ENCODE peak calls at places on chromosomes 12 and 14, in eight cellular contexts. One of them, this sample, is unnamed.

GRCh38 chr14:90140298-90140955 is 78.6 kb downstream of the KCNK13 start:
- DNase-seq in K562: no peak
- DNase-seq in sigmoid colon: no peak
- DNase-seq in H1: no peak
- DNase-seq in stomach: no peak
- DNase-seq in A549: no peak
- DNase-seq in transverse colon: no peak
- DNase-seq in esophagus muscularis mucosa: no peak
- DNase-seq in this sample: no peak

GRCh38 chr14:59333668-59334067 is 131.5 kb downstream of the GPR135 start:
- DNase-seq in K562: no peak
- DNase-seq in sigmoid colon: peak
- DNase-seq in H1: no peak
- DNase-seq in stomach: no peak
- DNase-seq in A549: peak
- DNase-seq in transverse colon: no peak
- DNase-seq in esophagus muscularis mucosa: no peak
- DNase-seq in this sample: peak

GRCh38 chr12:113747048-113747447 is 219.1 kb downstream of the RBM19 start:
- DNase-seq in K562: peak
- DNase-seq in sigmoid colon: no peak
- DNase-seq in H1: no peak
- DNase-seq in stomach: no peak
- DNase-seq in A549: peak
- DNase-seq in transverse colon: no peak
- DNase-seq in esophagus muscularis mucosa: no peak
- DNase-seq in this sample: no peak

GRCh38 chr14:22569106-22569748 is 19.8 kb downstream of the DAD1 start:
- DNase-seq in K562: no peak
- DNase-seq in sigmoid colon: no peak
- DNase-seq in H1: no peak
- DNase-seq in stomach: no peak
- DNase-seq in A549: no peak
- DNase-seq in transverse colon: no peak
- DNase-seq in esophagus muscularis mucosa: no peak
- DNase-seq in this sample: no peak

GRCh38 chr12:60594035-60594711 is 998.3 kb downstream of the SLC16A7 start:
- DNase-seq in K562: no peak
- DNase-seq in sigmoid colon: no peak
- DNase-seq in H1: no peak
- DNase-seq in stomach: no peak
- DNase-seq in A549: no peak
- DNase-seq in transverse colon: no peak
- DNase-seq in esophagus muscularis mucosa: no peak
- DNase-seq in this sample: no peak

GRCh38 chr12:25271486-25272098 is 20.9 kb upstream of the KRAS start:
- DNase-seq in K562: no peak
- DNase-seq in sigmoid colon: no peak
- DNase-seq in H1: no peak
- DNase-seq in stomach: no peak
- DNase-seq in A549: no peak
- DNase-seq in transverse colon: no peak
- DNase-seq in esophagus muscularis mucosa: no peak
- DNase-seq in this sample: no peak

GRCh38 chr12:12265571-12266388 is 1.1 kb downstream of the LRP6 start:
- DNase-seq in K562: peak
- DNase-seq in sigmoid colon: no peak
- DNase-seq in H1: no peak
- DNase-seq in stomach: no peak
- DNase-seq in A549: peak
- DNase-seq in transverse colon: no peak
- DNase-seq in esophagus muscularis mucosa: no peak
- DNase-seq in this sample: no peak

GRCh38 chr12:109714913-109715244 is 1.3 kb downstream of the FAM222A start:
- DNase-seq in K562: no peak
- DNase-seq in sigmoid colon: no peak
- DNase-seq in H1: no peak
- DNase-seq in stomach: no peak
- DNase-seq in A549: no peak
- DNase-seq in transverse colon: no peak
- DNase-seq in esophagus muscularis mucosa: no peak
- DNase-seq in this sample: no peak

GRCh38 chr12:41014643-41015020 is 173.5 kb upstream of the PDZRN4 start:
- DNase-seq in K562: no peak
- DNase-seq in sigmoid colon: no peak
- DNase-seq in H1: no peak
- DNase-seq in stomach: no peak
- DNase-seq in A549: peak
- DNase-seq in transverse colon: no peak
- DNase-seq in esophagus muscularis mucosa: no peak
- DNase-seq in this sample: no peak

GRCh38 chr12:80655751-80656150 is 51.7 kb upstream of the MYF6 start:
- DNase-seq in K562: no peak
- DNase-seq in sigmoid colon: no peak
- DNase-seq in H1: no peak
- DNase-seq in stomach: no peak
- DNase-seq in A549: no peak
- DNase-seq in transverse colon: no peak
- DNase-seq in esophagus muscularis mucosa: no peak
- DNase-seq in this sample: no peak

GRCh38 chr12:131758016-131758739 is 47.3 kb downstream of the SFSWAP start:
- DNase-seq in K562: no peak
- DNase-seq in sigmoid colon: no peak
- DNase-seq in H1: no peak
- DNase-seq in stomach: no peak
- DNase-seq in A549: no peak
- DNase-seq in transverse colon: no peak
- DNase-seq in esophagus muscularis mucosa: no peak
- DNase-seq in this sample: no peak

GRCh38 chr14:104724407-104724980 is 465 bp downstream of the ADSS1 start:
- DNase-seq in K562: peak
- DNase-seq in sigmoid colon: peak
- DNase-seq in H1: no peak
- DNase-seq in stomach: peak
- DNase-seq in A549: peak
- DNase-seq in transverse colon: peak
- DNase-seq in esophagus muscularis mucosa: no peak
- DNase-seq in this sample: no peak

GRCh38 chr12:111196532-111196931 is 172.4 kb downstream of the PHETA1 start:
- DNase-seq in K562: no peak
- DNase-seq in sigmoid colon: no peak
- DNase-seq in H1: no peak
- DNase-seq in stomach: no peak
- DNase-seq in A549: no peak
- DNase-seq in transverse colon: no peak
- DNase-seq in esophagus muscularis mucosa: no peak
- DNase-seq in this sample: no peak

GRCh38 chr14:24334431-24335271 is at the start of gene ADCY4:
- DNase-seq in K562: no peak
- DNase-seq in sigmoid colon: no peak
- DNase-seq in H1: no peak
- DNase-seq in stomach: no peak
- DNase-seq in A549: no peak
- DNase-seq in transverse colon: no peak
- DNase-seq in esophagus muscularis mucosa: no peak
- DNase-seq in this sample: no peak

GRCh38 chr14:58738189-58738836 is 100.6 kb downstream of the DACT1 start:
- DNase-seq in K562: no peak
- DNase-seq in sigmoid colon: no peak
- DNase-seq in H1: no peak
- DNase-seq in stomach: no peak
- DNase-seq in A549: peak
- DNase-seq in transverse colon: no peak
- DNase-seq in esophagus muscularis mucosa: no peak
- DNase-seq in this sample: no peak

GRCh38 chr14:31243860-31244259 is 36.3 kb upstream of the HECTD1 start:
- DNase-seq in K562: no peak
- DNase-seq in sigmoid colon: no peak
- DNase-seq in H1: no peak
- DNase-seq in stomach: peak
- DNase-seq in A549: no peak
- DNase-seq in transverse colon: peak
- DNase-seq in esophagus muscularis mucosa: no peak
- DNase-seq in this sample: no peak

GRCh38 chr12:63325757-63326156 is 174.8 kb upstream of the AVPR1A start:
- DNase-seq in K562: no peak
- DNase-seq in sigmoid colon: no peak
- DNase-seq in H1: no peak
- DNase-seq in stomach: no peak
- DNase-seq in A549: no peak
- DNase-seq in transverse colon: no peak
- DNase-seq in esophagus muscularis mucosa: no peak
- DNase-seq in this sample: no peak
- TF ChIP-seq EP300 in K562: no peak
- TF ChIP-seq EP300 in sigmoid colon: no peak
- TF ChIP-seq EP300 in H1: no peak
- TF ChIP-seq EP300 in stomach: no peak
- TF ChIP-seq EP300 in A549: no peak
- TF ChIP-seq EP300 in transverse colon: no peak
- TF ChIP-seq EP300 in esophagus muscularis mucosa: no peak
- TF ChIP-seq EP300 in this sample: no peak

DNA sequence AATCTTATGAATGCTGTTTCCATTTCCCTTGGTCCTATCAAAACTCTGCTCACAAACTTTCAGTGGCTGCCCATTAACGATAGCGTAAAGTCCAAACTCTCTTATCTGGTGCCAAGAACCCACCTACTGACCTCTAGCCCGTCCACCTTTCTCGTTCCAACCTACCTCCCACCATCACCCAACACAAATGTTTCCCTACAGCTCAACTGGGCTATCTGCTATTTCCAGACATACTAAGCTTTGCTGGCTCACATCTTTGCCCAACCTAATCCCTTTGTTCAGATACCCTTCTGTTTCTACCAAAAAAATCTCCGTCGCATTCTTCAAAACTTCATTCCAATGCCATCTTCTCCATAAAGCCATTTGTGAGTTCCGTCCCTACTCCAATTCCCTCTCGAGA is 7.6 kb upstream of the NOP2 start:
- DNase-seq in K562: no peak
- DNase-seq in sigmoid colon: no peak
- DNase-seq in H1: no peak
- DNase-seq in stomach: no peak
- DNase-seq in A549: no peak
- DNase-seq in transverse colon: no peak
- DNase-seq in esophagus muscularis mucosa: no peak
- DNase-seq in this sample: no peak
- TF ChIP-seq POLR2A in K562: peak
- TF ChIP-seq POLR2A in sigmoid colon: no peak
- TF ChIP-seq POLR2A in H1: no peak
- TF ChIP-seq POLR2A in stomach: no peak
- TF ChIP-seq POLR2A in A549: no peak
- TF ChIP-seq POLR2A in transverse colon: no peak
- TF ChIP-seq POLR2A in esophagus muscularis mucosa: no peak
- TF ChIP-seq POLR2A in this sample: no peak

DNA sequence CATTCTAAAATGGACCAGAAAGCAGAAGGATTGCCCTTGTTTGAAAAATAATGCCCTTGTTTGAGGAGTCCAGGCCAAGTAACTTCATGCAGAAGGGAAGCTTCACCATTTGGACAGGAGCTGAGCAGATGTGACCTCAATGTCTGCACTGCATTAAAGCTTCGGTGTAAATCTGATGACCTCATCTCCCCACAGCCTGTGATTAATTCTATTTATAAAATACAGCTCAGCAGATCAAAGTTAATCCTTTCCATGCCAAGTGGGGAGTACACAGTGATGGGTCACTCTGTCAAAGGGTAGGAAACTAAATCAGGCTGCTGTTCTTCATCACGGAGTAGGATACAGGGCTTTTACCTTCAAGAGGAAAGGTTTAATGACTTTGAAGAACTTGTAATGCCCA is 533.7 kb downstream of the RPS29 start:
- DNase-seq in K562: no peak
- DNase-seq in sigmoid colon: no peak
- DNase-seq in H1: no peak
- DNase-seq in stomach: no peak
- DNase-seq in A549: no peak
- DNase-seq in transverse colon: no peak
- DNase-seq in esophagus muscularis mucosa: no peak
- DNase-seq in this sample: no peak
- TF ChIP-seq EP300 in K562: no peak
- TF ChIP-seq EP300 in sigmoid colon: no peak
- TF ChIP-seq EP300 in H1: no peak
- TF ChIP-seq EP300 in stomach: no peak
- TF ChIP-seq EP300 in A549: no peak
- TF ChIP-seq EP300 in transverse colon: no peak
- TF ChIP-seq EP300 in esophagus muscularis mucosa: no peak
- TF ChIP-seq EP300 in this sample: no peak

DNA sequence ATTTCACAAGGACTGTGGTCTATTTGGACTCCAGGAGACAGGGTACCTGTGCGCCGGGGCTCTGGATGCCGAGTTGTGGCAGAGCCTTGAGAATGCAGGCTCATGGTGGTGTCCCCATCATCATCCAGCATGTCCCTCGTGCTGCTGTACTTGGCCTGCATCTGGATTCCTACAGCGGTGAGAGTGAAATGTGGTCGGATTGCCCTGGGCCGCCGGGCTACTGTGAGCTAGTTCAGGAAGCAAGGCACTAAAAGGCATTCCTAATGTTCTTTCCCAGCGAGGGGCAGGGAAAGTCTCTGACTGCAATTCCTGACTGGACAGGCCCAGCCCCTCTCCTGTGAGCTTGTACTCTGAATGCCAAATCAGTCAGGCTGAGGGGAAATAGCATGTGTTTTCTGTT is at the start of gene CLEC1A:
- DNase-seq in K562: no peak
- DNase-seq in sigmoid colon: no peak
- DNase-seq in H1: peak
- DNase-seq in stomach: no peak
- DNase-seq in A549: no peak
- DNase-seq in transverse colon: no peak
- DNase-seq in esophagus muscularis mucosa: no peak
- DNase-seq in this sample: no peak
- TF ChIP-seq POLR2A in K562: no peak
- TF ChIP-seq POLR2A in sigmoid colon: no peak
- TF ChIP-seq POLR2A in H1: no peak
- TF ChIP-seq POLR2A in stomach: no peak
- TF ChIP-seq POLR2A in A549: no peak
- TF ChIP-seq POLR2A in transverse colon: peak
- TF ChIP-seq POLR2A in esophagus muscularis mucosa: peak
- TF ChIP-seq POLR2A in this sample: no peak

DNA sequence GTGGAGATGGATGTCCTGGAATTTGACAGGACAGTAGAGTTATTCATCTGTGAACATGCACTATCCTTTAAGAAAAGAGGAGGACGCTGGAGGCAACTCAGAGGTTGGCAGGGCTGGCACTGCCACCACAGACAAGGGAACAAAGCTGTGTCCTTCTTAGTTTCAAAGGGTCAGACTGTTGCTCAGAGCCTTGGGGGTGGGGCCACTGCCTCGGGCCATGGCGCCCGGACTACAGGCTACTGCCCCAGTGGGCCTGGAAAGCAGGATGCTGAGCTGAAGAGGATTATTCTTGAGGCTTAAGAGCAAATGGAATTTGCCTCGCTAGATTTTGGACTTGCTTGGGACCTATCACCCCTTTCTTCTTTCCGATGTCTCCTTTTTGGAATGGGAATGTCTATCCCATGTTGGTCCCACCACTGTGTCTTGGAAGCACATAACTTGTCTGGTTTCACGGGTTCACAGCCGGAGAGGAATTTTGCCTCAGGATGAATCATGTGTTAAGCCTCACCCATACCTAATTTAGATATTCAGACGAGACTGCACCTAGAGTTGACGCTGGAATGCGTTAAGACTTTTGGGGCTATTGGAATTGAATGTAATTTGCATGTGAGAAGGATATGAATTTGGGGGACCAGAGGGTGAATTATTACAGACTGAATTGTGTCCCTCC is 114.8 kb upstream of the RFLNA start:
- DNase-seq in K562: no peak
- DNase-seq in sigmoid colon: no peak
- DNase-seq in H1: no peak
- DNase-seq in stomach: no peak
- DNase-seq in A549: no peak
- DNase-seq in transverse colon: no peak
- DNase-seq in esophagus muscularis mucosa: no peak
- DNase-seq in this sample: no peak
- TF ChIP-seq EP300 in K562: no peak
- TF ChIP-seq EP300 in sigmoid colon: no peak
- TF ChIP-seq EP300 in H1: no peak
- TF ChIP-seq EP300 in stomach: no peak
- TF ChIP-seq EP300 in A549: no peak
- TF ChIP-seq EP300 in transverse colon: no peak
- TF ChIP-seq EP300 in esophagus muscularis mucosa: no peak
- TF ChIP-seq EP300 in this sample: no peak